ENCODE peak calls at places on chromosomes 7 and 10, in seven cellular contexts. One of them, this sample, is unnamed.

GRCh38 chr7:132249591-132249971 is 326.7 kb downstream of the PLXNA4 start:
- DNase-seq in naive thymus-derived CD4-positive, alpha-beta T cell: no peak
- DNase-seq in GM23248: peak
- DNase-seq in posterior vena cava: no peak
- DNase-seq in ELR: peak
- DNase-seq in cardiac muscle cell: peak
- DNase-seq in NCI-H526 treated with DMSO at 0.1 percent for 48 hours: no peak
- DNase-seq in this sample: no peak

GRCh38 chr7:1567082-1567771 is 2.6 kb downstream of the PSMG3 start:
- DNase-seq in ELR: peak
- DNase-seq in NCI-H526 treated with DMSO at 0.1 percent for 48 hours: no peak
- DNase-seq in GM23248: peak
- DNase-seq in naive thymus-derived CD4-positive, alpha-beta T cell: no peak
- DNase-seq in posterior vena cava: no peak
- DNase-seq in cardiac muscle cell: no peak
- DNase-seq in this sample: no peak

GRCh38 chr7:107643407-107643806 is 17.2 kb upstream of the SLC26A4 start:
- DNase-seq in ELR: peak
- DNase-seq in posterior vena cava: no peak
- DNase-seq in GM23248: peak
- DNase-seq in naive thymus-derived CD4-positive, alpha-beta T cell: no peak
- DNase-seq in cardiac muscle cell: peak
- DNase-seq in NCI-H526 treated with DMSO at 0.1 percent for 48 hours: no peak
- DNase-seq in this sample: no peak

GRCh38 chr7:44310221-44310848 is 15.1 kb downstream of the CAMK2B start:
- DNase-seq in naive thymus-derived CD4-positive, alpha-beta T cell: peak
- DNase-seq in NCI-H526 treated with DMSO at 0.1 percent for 48 hours: no peak
- DNase-seq in posterior vena cava: peak
- DNase-seq in cardiac muscle cell: no peak
- DNase-seq in GM23248: no peak
- DNase-seq in ELR: no peak
- DNase-seq in this sample: no peak

GRCh38 chr7:117157121-117157870 is 165.6 kb downstream of the WNT2 start:
- DNase-seq in posterior vena cava: peak
- DNase-seq in NCI-H526 treated with DMSO at 0.1 percent for 48 hours: no peak
- DNase-seq in naive thymus-derived CD4-positive, alpha-beta T cell: no peak
- DNase-seq in GM23248: peak
- DNase-seq in cardiac muscle cell: peak
- DNase-seq in ELR: peak
- DNase-seq in this sample: peak

GRCh38 chr7:47420117-47420780 is 161.7 kb downstream of the TNS3 start:
- DNase-seq in posterior vena cava: no peak
- DNase-seq in ELR: no peak
- DNase-seq in NCI-H526 treated with DMSO at 0.1 percent for 48 hours: no peak
- DNase-seq in cardiac muscle cell: no peak
- DNase-seq in naive thymus-derived CD4-positive, alpha-beta T cell: no peak
- DNase-seq in GM23248: no peak
- DNase-seq in this sample: no peak

GRCh38 chr10:3220853-3221252 is 48.3 kb upstream of the PITRM1 start:
- DNase-seq in NCI-H526 treated with DMSO at 0.1 percent for 48 hours: no peak
- DNase-seq in GM23248: peak
- DNase-seq in posterior vena cava: no peak
- DNase-seq in ELR: peak
- DNase-seq in cardiac muscle cell: peak
- DNase-seq in naive thymus-derived CD4-positive, alpha-beta T cell: no peak
- DNase-seq in this sample: no peak

GRCh38 chr10:12299222-12299973 is 49.9 kb upstream of the CAMK1D start:
- DNase-seq in cardiac muscle cell: no peak
- DNase-seq in naive thymus-derived CD4-positive, alpha-beta T cell: no peak
- DNase-seq in GM23248: no peak
- DNase-seq in ELR: no peak
- DNase-seq in posterior vena cava: no peak
- DNase-seq in NCI-H526 treated with DMSO at 0.1 percent for 48 hours: no peak
- DNase-seq in this sample: no peak

GRCh38 chr10:9028211-9028610 is 973.7 kb downstream of the GATA3 start:
- DNase-seq in posterior vena cava: no peak
- DNase-seq in GM23248: no peak
- DNase-seq in cardiac muscle cell: no peak
- DNase-seq in NCI-H526 treated with DMSO at 0.1 percent for 48 hours: no peak
- DNase-seq in naive thymus-derived CD4-positive, alpha-beta T cell: no peak
- DNase-seq in ELR: no peak
- DNase-seq in this sample: no peak